ENCODE peak calls at places on chromosomes 3 and 15, in six cellular contexts. Z, H, A, T, J and M are unnamed samples.

GRCh38 chr3:98994128-98994762 is 92.8 kb upstream of the DCBLD2 start:
- DNase-seq in Z (peak), H (peak), J (no peak), T (no peak), A (peak), M (peak)

GRCh38 chr3:38717603-38718240 is 68.2 kb upstream of the SCN5A start:
- DNase-seq in H (no peak), T (no peak), Z (no peak), J (no peak), A (no peak), M (no peak)

GRCh38 chr3:98343647-98344507 is 9.8 kb upstream of the OR5K4 start:
- DNase-seq in Z (peak), A (peak), J (no peak), T (no peak), H (peak), M (peak)

GRCh38 chr15:55799287-55800212 is 56.6 kb upstream of the PRTG start:
- DNase-seq in T (peak), H (peak), A (peak), J (no peak), Z (peak), M (peak)

GRCh38 chr15:29067949-29068348 is 182.2 kb downstream of the APBA2 start:
- DNase-seq in J (no peak), H (no peak), Z (no peak), T (no peak), A (no peak), M (no peak)

GRCh38 chr3:89654031-89654430 is 546.6 kb downstream of the EPHA3 start:
- DNase-seq in J (no peak), A (no peak), H (no peak), Z (no peak), T (no peak), M (no peak)

GRCh38 chr3:177960014-177960413 is 576.2 kb upstream of the KCNMB2 start:
- DNase-seq in T (no peak), H (no peak), Z (peak), J (no peak), A (peak), M (peak)

GRCh38 chr3:169613053-169613803 is 50.3 kb downstream of the MECOM start:
- DNase-seq in T (no peak), A (no peak), H (no peak), Z (no peak), J (no peak), M (no peak)

GRCh38 chr15:31101262-31102048 is at the start of gene TRPM1:
- DNase-seq in H (no peak), A (no peak), T (no peak), Z (no peak), J (no peak), M (no peak)

GRCh38 chr3:49411550-49411967 is 217 bp downstream of the RHOA start:
- DNase-seq in J (peak), H (peak), T (peak), Z (no peak), A (no peak), M (no peak)

GRCh38 chr3:41265011-41265545 is 65.8 kb downstream of the CTNNB1 start:
- DNase-seq in J (no peak), A (peak), H (no peak), T (no peak), Z (peak), M (peak)

GRCh38 chr15:41603941-41604660 is 45.1 kb downstream of the TYRO3 start:
- DNase-seq in A (peak), T (peak), Z (peak), J (peak), H (peak), M (peak)
- H3K4me3 ChIP-seq in A (peak), T (peak), Z (peak), J (peak), H (no peak), M (peak)

DNA sequence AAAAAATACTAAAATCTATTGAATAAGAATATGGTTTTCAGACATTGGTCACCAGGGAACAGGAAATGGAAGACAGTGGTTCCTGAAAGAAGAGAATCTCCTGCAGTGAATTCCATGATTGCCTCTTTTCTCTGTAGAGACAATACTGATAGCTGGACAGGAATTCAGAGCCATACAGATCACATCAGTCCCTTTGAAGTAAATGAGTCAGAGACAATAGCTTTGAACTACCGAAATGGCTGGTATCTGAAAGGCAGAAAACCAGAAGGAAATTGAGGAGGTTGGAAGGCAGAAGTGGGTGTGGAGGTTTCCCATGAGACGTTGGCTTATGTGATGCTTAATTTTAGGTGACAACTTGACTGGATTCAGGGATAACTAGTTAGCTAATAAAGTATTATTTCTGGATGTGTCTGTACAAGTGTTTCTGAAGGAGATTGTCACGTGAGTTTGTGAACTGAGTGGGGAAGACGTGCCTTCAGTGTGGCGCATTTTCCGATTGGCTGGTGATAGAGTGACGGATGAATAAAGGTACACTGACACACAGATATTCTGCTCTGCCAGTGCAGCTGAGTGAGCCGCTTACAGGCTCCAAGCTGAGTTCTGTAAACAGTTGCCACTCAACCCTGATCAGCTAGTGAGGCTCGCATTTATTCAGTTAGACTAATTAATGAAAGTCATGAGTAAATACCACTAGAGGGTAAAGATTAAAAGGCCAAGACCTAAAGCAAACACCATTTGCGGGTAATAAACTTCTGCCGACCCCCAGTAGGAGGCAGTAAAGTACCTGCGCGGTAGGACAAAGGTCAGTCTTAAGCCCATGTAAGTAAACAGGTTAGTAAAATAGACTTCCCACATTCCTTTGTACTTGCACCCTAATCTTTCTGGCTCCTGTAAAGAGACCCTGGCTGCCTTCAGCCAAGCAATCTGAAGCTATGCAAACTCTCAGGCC is 1298.6 kb downstream of the SI start:
- DNase-seq in T (no peak), Z (no peak), A (no peak), J (no peak), H (no peak), M (no peak)
- TF ChIP-seq CTCF in T (no peak), Z (no peak), A (no peak), J (no peak), H (no peak), M (no peak)

DNA sequence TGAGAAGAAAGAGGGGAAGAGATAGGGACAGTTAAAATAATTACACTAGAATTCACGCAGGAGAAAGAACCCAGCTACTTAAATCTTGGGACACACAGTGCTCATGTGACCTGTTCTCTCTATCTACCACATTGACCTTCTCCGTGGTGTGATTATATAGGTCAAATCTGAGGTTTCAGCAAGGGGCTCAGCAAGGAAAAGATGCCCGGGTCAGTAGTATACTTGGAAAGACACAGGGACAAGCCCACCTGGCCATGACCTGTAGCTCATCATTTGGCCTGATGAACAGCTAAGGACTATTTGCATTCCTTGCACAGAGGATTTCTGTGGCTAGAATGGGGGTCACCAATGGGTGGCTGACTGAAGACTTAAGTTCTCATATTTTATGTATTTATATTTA is 71.9 kb downstream of the SSR3 start:
- DNase-seq in T (no peak), H (no peak), A (no peak), J (no peak), Z (no peak), M (no peak)
- H3K4me3 ChIP-seq in T (no peak), H (no peak), A (no peak), J (no peak), Z (no peak), M (no peak)

GRCh38 chr3:180646187-180646790 is 33.0 kb downstream of the CCDC39 start:
- DNase-seq in T (no peak), A (no peak), J (no peak), Z (no peak), H (no peak), M (peak)
- TF ChIP-seq CTCF in T (no peak), A (peak), J (no peak), Z (peak), H (no peak), M (no peak)

DNA sequence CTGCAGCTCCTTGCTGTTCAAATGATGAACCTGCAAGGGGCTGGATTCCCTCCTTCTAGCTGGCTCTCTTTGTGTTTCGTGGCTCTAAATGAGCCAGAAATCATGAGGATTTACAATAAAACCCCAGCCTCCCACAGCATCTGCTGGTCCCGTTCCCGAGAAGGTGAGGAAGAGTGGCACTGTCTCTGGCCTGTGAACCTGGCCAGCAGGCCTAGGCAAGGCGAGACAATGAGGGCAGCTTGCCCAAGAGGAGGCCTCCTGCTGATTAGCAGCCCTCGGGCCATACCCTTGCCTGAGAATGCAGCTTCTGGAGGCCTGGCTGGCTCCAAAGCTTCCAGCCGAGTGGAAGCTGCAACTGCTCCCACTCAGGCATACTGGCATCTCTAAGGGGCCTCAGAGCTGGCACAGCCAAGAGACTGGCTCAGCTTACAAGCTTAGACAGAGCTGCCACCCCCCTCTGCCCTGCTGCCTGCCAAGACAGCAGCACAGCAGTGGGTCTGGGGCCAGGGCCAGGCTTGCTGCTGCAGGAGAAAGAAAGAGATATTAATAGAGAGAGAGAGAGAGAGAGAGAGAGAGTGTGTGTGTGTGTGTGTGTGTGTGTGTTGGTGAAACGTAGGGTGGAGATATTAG is 76.5 kb downstream of the HMG20A start:
- DNase-seq in H (no peak), T (peak), Z (peak), J (peak), A (peak), M (peak)
- H3K4me3 ChIP-seq in H (no peak), T (peak), Z (peak), J (peak), A (no peak), M (peak)

GRCh38 chr3:179069762-179070390 is 1.7 kb downstream of the ZMAT3 start:
- DNase-seq in A (peak), T (no peak), H (no peak), J (no peak), Z (no peak), M (peak)

GRCh38 chr3:179068779-179069530 is 2.7 kb downstream of the ZMAT3 start:
- DNase-seq in A (peak), J (no peak), H (peak), T (no peak), Z (no peak), M (peak)

GRCh38 chr3:179071161-179071568 is 444 bp downstream of the ZMAT3 start:
- DNase-seq in T (no peak), J (no peak), A (peak), Z (peak), H (no peak), M (peak)

GRCh38 chr3:179073816-179074215 is 2.2 kb upstream of the ZMAT3 start:
- DNase-seq in T (no peak), H (no peak), A (no peak), Z (no peak), J (no peak), M (no peak)

DNA sequence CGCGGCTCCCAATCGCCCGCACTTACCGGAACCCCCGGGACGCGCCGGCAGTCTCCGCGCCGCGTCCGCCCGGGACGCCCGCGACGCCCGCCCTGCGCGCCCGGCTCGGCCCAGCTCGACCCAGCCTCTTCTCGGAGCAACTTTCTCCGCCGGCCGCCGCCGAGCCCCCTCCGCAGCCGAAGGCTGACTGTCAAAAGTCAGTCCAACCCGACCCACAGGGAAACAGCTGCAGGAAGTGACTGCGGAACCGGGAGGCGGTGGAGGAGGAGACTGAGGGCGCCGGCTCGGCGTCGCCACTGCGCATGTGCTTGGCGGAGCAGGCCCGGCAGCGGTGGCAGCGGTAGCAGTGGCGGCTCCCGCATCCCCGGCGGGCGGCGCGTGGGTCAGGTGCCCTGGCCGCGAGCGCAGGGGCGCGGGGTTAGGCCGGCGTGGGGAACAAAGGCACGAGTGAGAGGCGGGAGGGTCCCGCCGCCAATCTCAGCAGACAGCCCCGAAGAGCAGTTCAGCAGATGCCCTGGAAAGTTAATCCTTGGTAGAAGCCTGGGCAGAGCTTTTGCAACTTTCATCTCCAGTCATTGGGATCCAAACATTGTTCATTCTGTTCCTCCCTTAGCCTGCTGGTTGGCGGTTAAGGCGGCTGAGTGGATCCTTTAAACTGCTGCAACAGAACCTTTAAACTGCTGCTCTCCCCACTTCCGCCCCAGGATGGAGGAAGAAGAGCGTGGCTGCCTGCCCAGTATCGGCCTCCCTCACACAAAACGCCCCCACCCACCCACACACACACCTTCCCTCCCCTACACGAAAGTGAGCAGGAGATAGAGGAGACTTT is at the start of gene ZMAT3:
- DNase-seq in A (peak), H (peak), J (peak), T (peak), Z (peak), M (peak)
- TF ChIP-seq CTCF in A (no peak), H (no peak), J (no peak), T (no peak), Z (no peak), M (no peak)

GRCh38 chr15:48642795-48643194 is 2.7 kb downstream of the FBN1 start:
- DNase-seq in A (no peak), Z (no peak), T (no peak), J (no peak), H (peak), M (no peak)
- H3K4me3 ChIP-seq in A (peak), Z (peak), T (peak), J (peak), H (no peak), M (peak)

DNA sequence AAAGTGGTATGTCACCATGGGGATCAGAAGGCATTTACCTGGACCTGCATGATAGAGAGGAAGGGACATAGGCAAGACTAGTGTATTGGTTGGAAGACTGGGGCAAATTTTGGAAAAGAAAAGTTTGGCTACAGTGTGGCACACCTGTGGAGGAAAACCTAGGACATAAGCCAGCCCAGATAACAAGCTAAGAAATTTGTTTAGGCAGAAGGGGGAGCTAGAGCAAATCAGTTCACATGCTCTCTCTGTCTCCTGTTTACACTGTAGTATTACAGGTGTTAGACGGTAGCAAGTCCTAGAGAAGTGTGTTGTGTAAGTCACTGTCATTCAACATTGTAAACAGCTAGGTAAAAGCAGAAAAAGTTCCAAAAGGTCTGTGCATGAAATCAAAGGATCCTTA is 11.9 kb upstream of the ALDH1A2 start:
- DNase-seq in T (no peak), A (no peak), H (no peak), Z (no peak), J (no peak), M (peak)
- TF ChIP-seq CTCF in T (no peak), A (peak), H (no peak), Z (peak), J (no peak), M (peak)

GRCh38 chr15:75178171-75178937 is 23.3 kb upstream of the C15orf39 start:
- DNase-seq in H (peak), A (no peak), T (peak), Z (no peak), J (no peak), M (peak)
- H3K4me3 ChIP-seq in H (peak), A (no peak), T (peak), Z (peak), J (peak), M (peak)